ENCODE peak calls at places on chromosomes 1 and 21, in eight cellular contexts. One of them, this sample, is unnamed. For H3K36me3, the result is how much of the 10 kb centered on the place peaks cover.

GRCh38 chr1:240352769-240353168 is 259.2 kb downstream of the GREM2 start:
- DNase-seq in HCT116: no peak
- DNase-seq in left lung: no peak
- DNase-seq in transverse colon: no peak
- DNase-seq in left ventricle myocardium inferior: no peak
- DNase-seq in MM.1S: no peak
- DNase-seq in PC-3: peak
- DNase-seq in IMR-90: peak
- DNase-seq in this sample: no peak

GRCh38 chr1:19157653-19158052 is 52.4 kb downstream of the UBR4 start:
- DNase-seq in HCT116: no peak
- DNase-seq in left lung: no peak
- DNase-seq in transverse colon: no peak
- DNase-seq in left ventricle myocardium inferior: no peak
- DNase-seq in MM.1S: no peak
- DNase-seq in PC-3: no peak
- DNase-seq in IMR-90: no peak
- DNase-seq in this sample: no peak

GRCh38 chr1:172827841-172828240 is 168.9 kb downstream of the FASLG start:
- DNase-seq in HCT116: no peak
- DNase-seq in left lung: no peak
- DNase-seq in transverse colon: no peak
- DNase-seq in left ventricle myocardium inferior: no peak
- DNase-seq in MM.1S: no peak
- DNase-seq in PC-3: no peak
- DNase-seq in IMR-90: no peak
- DNase-seq in this sample: no peak

GRCh38 chr1:39103321-39104157 is 77.4 kb downstream of the NDUFS5 start:
- DNase-seq in HCT116: no peak
- DNase-seq in left lung: no peak
- DNase-seq in transverse colon: no peak
- DNase-seq in left ventricle myocardium inferior: no peak
- DNase-seq in MM.1S: no peak
- DNase-seq in PC-3: peak
- DNase-seq in IMR-90: peak
- DNase-seq in this sample: no peak

GRCh38 chr1:205248793-205249601 is 21.3 kb downstream of the TMCC2 start:
- DNase-seq in HCT116: no peak
- DNase-seq in left lung: no peak
- DNase-seq in transverse colon: peak
- DNase-seq in left ventricle myocardium inferior: peak
- DNase-seq in MM.1S: no peak
- DNase-seq in PC-3: no peak
- DNase-seq in IMR-90: peak
- DNase-seq in this sample: peak

GRCh38 chr1:168636642-168637111 is 60.3 kb downstream of the XCL1 start:
- DNase-seq in HCT116: no peak
- DNase-seq in left lung: no peak
- DNase-seq in transverse colon: no peak
- DNase-seq in left ventricle myocardium inferior: no peak
- DNase-seq in MM.1S: peak
- DNase-seq in PC-3: peak
- DNase-seq in IMR-90: no peak
- DNase-seq in this sample: no peak

GRCh38 chr1:173190101-173190895 is 16.8 kb downstream of the TNFSF4 start:
- DNase-seq in HCT116: peak
- DNase-seq in left lung: peak
- DNase-seq in transverse colon: peak
- DNase-seq in left ventricle myocardium inferior: peak
- DNase-seq in MM.1S: peak
- DNase-seq in PC-3: peak
- DNase-seq in IMR-90: peak
- DNase-seq in this sample: peak

GRCh38 chr1:167618366-167618765 is 11.7 kb upstream of the RCSD1 start:
- DNase-seq in HCT116: no peak
- DNase-seq in left lung: no peak
- DNase-seq in transverse colon: no peak
- DNase-seq in left ventricle myocardium inferior: no peak
- DNase-seq in MM.1S: no peak
- DNase-seq in PC-3: no peak
- DNase-seq in IMR-90: no peak
- DNase-seq in this sample: no peak

GRCh38 chr1:2977886-2978611 is 43.2 kb upstream of the ACTRT2 start:
- DNase-seq in HCT116: no peak
- DNase-seq in left lung: no peak
- DNase-seq in transverse colon: no peak
- DNase-seq in left ventricle myocardium inferior: no peak
- DNase-seq in MM.1S: no peak
- DNase-seq in PC-3: no peak
- DNase-seq in IMR-90: no peak
- DNase-seq in this sample: no peak

GRCh38 chr1:13948396-13948795 is 248.4 kb downstream of the PRDM2 start:
- DNase-seq in HCT116: no peak
- DNase-seq in left lung: no peak
- DNase-seq in transverse colon: no peak
- DNase-seq in left ventricle myocardium inferior: no peak
- DNase-seq in MM.1S: no peak
- DNase-seq in PC-3: no peak
- DNase-seq in IMR-90: no peak
- DNase-seq in this sample: no peak

GRCh38 chr1:41661428-41662060 is 177.1 kb upstream of the EDN2 start:
- DNase-seq in HCT116: no peak
- DNase-seq in left lung: no peak
- DNase-seq in transverse colon: no peak
- DNase-seq in left ventricle myocardium inferior: no peak
- DNase-seq in MM.1S: no peak
- DNase-seq in PC-3: no peak
- DNase-seq in IMR-90: no peak
- DNase-seq in this sample: peak

GRCh38 chr1:153790282-153790995 is 15.2 kb downstream of the SLC27A3 start:
- DNase-seq in HCT116: no peak
- DNase-seq in left lung: peak
- DNase-seq in transverse colon: peak
- DNase-seq in left ventricle myocardium inferior: peak
- DNase-seq in MM.1S: no peak
- DNase-seq in PC-3: no peak
- DNase-seq in IMR-90: peak
- DNase-seq in this sample: peak

GRCh38 chr1:162062542-162063015 is 6.9 kb upstream of the NOS1AP start:
- DNase-seq in HCT116: no peak
- DNase-seq in left lung: no peak
- DNase-seq in transverse colon: no peak
- DNase-seq in left ventricle myocardium inferior: peak
- DNase-seq in MM.1S: no peak
- DNase-seq in PC-3: no peak
- DNase-seq in IMR-90: peak
- DNase-seq in this sample: no peak

GRCh38 chr1:53371851-53372250 is 44.0 kb upstream of the LRP8 start:
- DNase-seq in HCT116: no peak
- DNase-seq in left lung: no peak
- DNase-seq in transverse colon: no peak
- DNase-seq in left ventricle myocardium inferior: no peak
- DNase-seq in MM.1S: no peak
- DNase-seq in PC-3: no peak
- DNase-seq in IMR-90: no peak
- DNase-seq in this sample: no peak

GRCh38 chr1:175419684-175420490 is 227.3 kb upstream of the KIAA0040 start:
- DNase-seq in HCT116: no peak
- DNase-seq in left lung: no peak
- DNase-seq in transverse colon: no peak
- DNase-seq in left ventricle myocardium inferior: no peak
- DNase-seq in MM.1S: no peak
- DNase-seq in PC-3: no peak
- DNase-seq in IMR-90: no peak
- DNase-seq in this sample: no peak

GRCh38 chr1:54077359-54077758 is 24.0 kb downstream of the TCEANC2 start:
- DNase-seq in HCT116: no peak
- DNase-seq in left lung: no peak
- DNase-seq in transverse colon: no peak
- DNase-seq in left ventricle myocardium inferior: no peak
- DNase-seq in MM.1S: no peak
- DNase-seq in PC-3: no peak
- DNase-seq in IMR-90: no peak
- DNase-seq in this sample: no peak

GRCh38 chr1:83857705-83858104 is 141.2 kb downstream of the TTLL7 start:
- DNase-seq in HCT116: no peak
- DNase-seq in left lung: no peak
- DNase-seq in transverse colon: no peak
- DNase-seq in left ventricle myocardium inferior: no peak
- DNase-seq in MM.1S: no peak
- DNase-seq in PC-3: no peak
- DNase-seq in IMR-90: no peak
- DNase-seq in this sample: no peak

GRCh38 chr1:83860506-83861221 is 138.3 kb downstream of the TTLL7 start:
- DNase-seq in HCT116: peak
- DNase-seq in left lung: peak
- DNase-seq in transverse colon: peak
- DNase-seq in left ventricle myocardium inferior: peak
- DNase-seq in MM.1S: peak
- DNase-seq in PC-3: peak
- DNase-seq in IMR-90: no peak
- DNase-seq in this sample: peak

GRCh38 chr1:83856381-83856780 is 142.6 kb downstream of the TTLL7 start:
- DNase-seq in HCT116: no peak
- DNase-seq in left lung: no peak
- DNase-seq in transverse colon: no peak
- DNase-seq in left ventricle myocardium inferior: no peak
- DNase-seq in MM.1S: no peak
- DNase-seq in PC-3: no peak
- DNase-seq in IMR-90: no peak
- DNase-seq in this sample: no peak

GRCh38 chr1:83854456-83854855 is 144.5 kb downstream of the TTLL7 start:
- DNase-seq in HCT116: no peak
- DNase-seq in left lung: no peak
- DNase-seq in transverse colon: no peak
- DNase-seq in left ventricle myocardium inferior: no peak
- DNase-seq in MM.1S: no peak
- DNase-seq in PC-3: no peak
- DNase-seq in IMR-90: no peak
- DNase-seq in this sample: no peak

GRCh38 chr1:83857108-83857507 is 141.8 kb downstream of the TTLL7 start:
- DNase-seq in HCT116: no peak
- DNase-seq in left lung: no peak
- DNase-seq in transverse colon: no peak
- DNase-seq in left ventricle myocardium inferior: no peak
- DNase-seq in MM.1S: no peak
- DNase-seq in PC-3: no peak
- DNase-seq in IMR-90: peak
- DNase-seq in this sample: no peak
- TF ChIP-seq CTCF in HCT116: no peak
- TF ChIP-seq CTCF in left lung: peak
- TF ChIP-seq CTCF in transverse colon: no peak
- TF ChIP-seq CTCF in left ventricle myocardium inferior: peak
- TF ChIP-seq CTCF in MM.1S: no peak
- TF ChIP-seq CTCF in PC-3: peak
- TF ChIP-seq CTCF in IMR-90: peak
- TF ChIP-seq CTCF in this sample: no peak

GRCh38 chr1:210457566-210457965 is 128.9 kb downstream of the HHAT start:
- DNase-seq in HCT116: no peak
- DNase-seq in left lung: no peak
- DNase-seq in transverse colon: no peak
- DNase-seq in left ventricle myocardium inferior: no peak
- DNase-seq in MM.1S: no peak
- DNase-seq in PC-3: no peak
- DNase-seq in IMR-90: no peak
- DNase-seq in this sample: no peak
- H3K36me3 ChIP-seq in HCT116: under half
- H3K36me3 ChIP-seq in left lung: under half
- H3K36me3 ChIP-seq in transverse colon: under half
- H3K36me3 ChIP-seq in left ventricle myocardium inferior: under half
- H3K36me3 ChIP-seq in MM.1S: under half
- H3K36me3 ChIP-seq in PC-3: under half
- H3K36me3 ChIP-seq in IMR-90: under half
- H3K36me3 ChIP-seq in this sample: under half

DNA sequence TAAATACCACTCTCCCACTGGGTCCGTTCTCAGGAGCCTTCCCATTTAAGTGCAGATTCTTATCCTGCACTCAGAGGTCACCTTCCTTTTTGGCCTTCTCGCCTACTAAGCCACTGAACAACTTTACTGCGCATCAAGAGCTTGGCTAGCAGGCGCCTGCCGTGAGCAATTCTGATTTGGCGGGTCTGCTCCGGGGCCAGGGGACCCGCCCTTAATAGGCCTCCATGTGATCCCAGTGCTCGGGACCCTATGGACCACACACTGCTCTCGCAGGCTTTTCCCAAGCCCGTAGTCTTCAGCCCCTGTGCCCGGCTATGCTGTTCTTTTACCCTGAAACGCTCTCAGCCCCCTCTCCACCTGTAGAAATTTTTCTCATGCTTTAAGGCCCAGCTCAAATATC is 45.1 kb downstream of the BCL9 start:
- DNase-seq in HCT116: no peak
- DNase-seq in left lung: no peak
- DNase-seq in transverse colon: no peak
- DNase-seq in left ventricle myocardium inferior: no peak
- DNase-seq in MM.1S: no peak
- DNase-seq in PC-3: no peak
- DNase-seq in IMR-90: no peak
- DNase-seq in this sample: no peak
- H3K4me3 ChIP-seq in HCT116: no peak
- H3K4me3 ChIP-seq in left lung: no peak
- H3K4me3 ChIP-seq in transverse colon: no peak
- H3K4me3 ChIP-seq in left ventricle myocardium inferior: no peak
- H3K4me3 ChIP-seq in MM.1S: no peak
- H3K4me3 ChIP-seq in PC-3: no peak
- H3K4me3 ChIP-seq in IMR-90: no peak
- H3K4me3 ChIP-seq in this sample: no peak

GRCh38 chr1:218339267-218339831 is 5.8 kb upstream of the TGFB2 start:
- DNase-seq in HCT116: no peak
- DNase-seq in left lung: no peak
- DNase-seq in transverse colon: no peak
- DNase-seq in left ventricle myocardium inferior: no peak
- DNase-seq in MM.1S: peak
- DNase-seq in PC-3: peak
- DNase-seq in IMR-90: peak
- DNase-seq in this sample: no peak
- TF ChIP-seq CTCF in HCT116: peak
- TF ChIP-seq CTCF in left lung: peak
- TF ChIP-seq CTCF in transverse colon: peak
- TF ChIP-seq CTCF in left ventricle myocardium inferior: peak
- TF ChIP-seq CTCF in MM.1S: peak
- TF ChIP-seq CTCF in PC-3: peak
- TF ChIP-seq CTCF in IMR-90: peak
- TF ChIP-seq CTCF in this sample: peak

GRCh38 chr21:33783580-33783979 is 132.0 kb downstream of the ATP5PO start:
- DNase-seq in HCT116: no peak
- DNase-seq in left lung: no peak
- DNase-seq in transverse colon: no peak
- DNase-seq in left ventricle myocardium inferior: no peak
- DNase-seq in MM.1S: no peak
- DNase-seq in PC-3: no peak
- DNase-seq in IMR-90: no peak
- DNase-seq in this sample: no peak
- H3K36me3 ChIP-seq in HCT116: under half
- H3K36me3 ChIP-seq in left lung: under half
- H3K36me3 ChIP-seq in transverse colon: under half
- H3K36me3 ChIP-seq in left ventricle myocardium inferior: under half
- H3K36me3 ChIP-seq in MM.1S: under half
- H3K36me3 ChIP-seq in PC-3: under half
- H3K36me3 ChIP-seq in IMR-90: under half
- H3K36me3 ChIP-seq in this sample: under half

GRCh38 chr1:115280073-115280472 is 58.0 kb downstream of the NGF start:
- DNase-seq in HCT116: no peak
- DNase-seq in left lung: no peak
- DNase-seq in transverse colon: no peak
- DNase-seq in left ventricle myocardium inferior: no peak
- DNase-seq in MM.1S: no peak
- DNase-seq in PC-3: no peak
- DNase-seq in IMR-90: peak
- DNase-seq in this sample: no peak
- H3K4me3 ChIP-seq in HCT116: no peak
- H3K4me3 ChIP-seq in left lung: no peak
- H3K4me3 ChIP-seq in transverse colon: no peak
- H3K4me3 ChIP-seq in left ventricle myocardium inferior: no peak
- H3K4me3 ChIP-seq in MM.1S: no peak
- H3K4me3 ChIP-seq in PC-3: no peak
- H3K4me3 ChIP-seq in IMR-90: no peak
- H3K4me3 ChIP-seq in this sample: no peak